ENCODE peak calls at places on chromosomes 3 and 15, in four cellular contexts. F is GM13976, M is ascending aorta, W is A549. Y is an unnamed sample.

GRCh38 chr15:47333758-47334157 is 383.5 kb upstream of the SEMA6D start:
- DNase-seq in F (no peak), M (no peak), W (no peak), Y (no peak)

GRCh38 chr15:78193731-78194567 is 40.4 kb downstream of the ACSBG1 start:
- DNase-seq in F (no peak), M (no peak), W (no peak), Y (no peak)

GRCh38 chr3:15795563-15796308 is 2.0 kb downstream of the ANKRD28 start:
- DNase-seq in F (no peak), M (no peak), W (no peak), Y (no peak)

GRCh38 chr3:72176537-72177041 is 391.6 kb upstream of the PROK2 start:
- DNase-seq in F (peak), M (no peak), W (no peak), Y (peak)

GRCh38 chr3:160921020-160921635 is 165.1 kb downstream of the PPM1L start:
- DNase-seq in F (peak), M (no peak), W (peak), Y (peak)

GRCh38 chr3:112811917-112812660 is 34.6 kb downstream of the CD200R1L start:
- DNase-seq in F (no peak), M (no peak), W (no peak), Y (no peak)

GRCh38 chr3:194307849-194308248 is 43.3 kb downstream of the CPN2 start:
- DNase-seq in F (no peak), M (no peak), W (no peak), Y (no peak)

GRCh38 chr3:173983353-173983752 is 585.8 kb downstream of the NLGN1 start:
- DNase-seq in F (no peak), M (no peak), W (no peak), Y (no peak)

GRCh38 chr3:193744822-193745684 is 152.0 kb downstream of the OPA1 start:
- DNase-seq in F (no peak), M (no peak), W (no peak), Y (no peak)

GRCh38 chr15:92907880-92908279 is 7.8 kb downstream of the CHD2 start:
- DNase-seq in F (no peak), M (no peak), W (no peak), Y (no peak)

GRCh38 chr3:129305592-129306091 is 27.0 kb downstream of the HMCES start:
- DNase-seq in F (peak), M (peak), W (no peak), Y (peak)

GRCh38 chr3:124964432-124964831 is 29.9 kb upstream of the MUC13 start:
- DNase-seq in F (no peak), M (no peak), W (no peak), Y (peak)

GRCh38 chr3:127920738-127921137 is 5.7 kb downstream of the KBTBD12 start:
- DNase-seq in F (no peak), M (no peak), W (no peak), Y (no peak)
- TF ChIP-seq CTCF in F (no peak), M (no peak), W (no peak), Y (no peak)

DNA sequence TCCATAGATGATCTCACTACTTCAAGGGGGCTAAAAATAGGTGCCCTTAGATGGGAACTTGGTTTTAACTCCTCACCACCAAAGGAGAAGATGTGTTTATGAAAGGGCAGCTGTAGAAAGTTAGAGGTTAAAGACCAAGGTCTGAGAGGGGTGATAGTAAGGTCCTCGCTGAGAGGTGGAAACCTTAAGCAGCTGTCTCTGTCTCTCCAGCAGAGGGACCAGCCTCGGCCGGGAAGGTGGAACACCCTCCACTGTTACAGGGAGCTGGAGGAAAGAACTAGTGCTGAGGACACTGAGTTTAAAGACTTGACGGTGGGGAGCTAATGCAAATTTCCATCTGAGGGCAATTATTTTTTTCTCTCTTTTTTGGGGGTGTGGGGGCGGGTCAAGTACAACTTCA is 8.9 kb upstream of the RLBP1 start:
- DNase-seq in F (no peak), M (no peak), W (no peak), Y (no peak)
- TF ChIP-seq CTCF in F (no peak), M (no peak), W (no peak), Y (no peak)

DNA sequence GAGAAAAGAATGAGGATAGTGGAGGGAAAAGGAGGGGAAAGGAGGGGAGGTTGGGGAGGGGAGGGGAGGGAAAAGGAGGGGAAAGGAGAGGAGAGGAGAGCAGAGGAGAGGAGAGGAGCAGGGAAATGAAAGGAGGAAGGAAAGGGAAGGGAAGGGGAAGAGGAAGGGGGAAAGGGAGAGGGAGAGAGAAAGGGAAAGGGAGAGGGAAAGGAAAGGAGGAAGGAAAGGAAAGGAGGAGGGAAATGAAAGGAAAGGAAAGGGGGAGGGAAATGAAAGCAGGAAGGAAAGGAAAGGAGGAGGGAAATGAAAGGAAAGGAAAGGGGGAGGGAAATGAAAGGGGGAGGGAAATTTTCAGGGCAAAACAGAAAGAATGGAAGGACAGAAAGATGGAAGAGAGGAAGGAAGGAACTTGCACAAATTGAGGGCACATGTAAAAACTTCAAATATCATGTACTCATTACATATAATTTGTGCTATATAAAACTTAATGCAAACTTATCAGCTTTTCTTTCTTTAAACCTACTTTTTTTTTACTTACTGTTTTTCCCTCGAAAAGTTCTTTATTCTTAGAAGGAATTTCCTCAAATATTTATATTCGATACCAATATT is 148.0 kb downstream of the ZBTB20 start:
- DNase-seq in F (no peak), M (no peak), W (no peak), Y (no peak)
- TF ChIP-seq CTCF in F (no peak), M (no peak), W (no peak), Y (no peak)

GRCh38 chr3:183211390-183211789 is 41.7 kb upstream of the B3GNT5 start:
- DNase-seq in F (no peak), M (no peak), W (no peak), Y (no peak)
- TF ChIP-seq CTCF in F (no peak), M (no peak), W (no peak), Y (no peak)

GRCh38 chr3:98824256-98824655 is 61.1 kb downstream of the ST3GAL6 start:
- DNase-seq in F (no peak), M (no peak), W (no peak), Y (no peak)
- TF ChIP-seq CTCF in F (no peak), M (no peak), W (no peak), Y (peak)

GRCh38 chr3:17431004-17431403 is 311.4 kb downstream of the TBC1D5 start:
- DNase-seq in F (peak), M (no peak), W (peak), Y (peak)
- TF ChIP-seq CTCF in F (peak), M (peak), W (peak), Y (peak)

Y was measured in GM13977.